ENCODE peak calls at places on chromosomes 11 and 22, in four cellular contexts. L, A, C and I are unnamed samples.

GRCh38 chr22:48592066-48592345 is 1235.7 kb downstream of the BRD1 start:
- DNase-seq in L (no peak), A (no peak), C (no peak), I (no peak)

GRCh38 chr22:33341611-33342010 is 283.4 kb upstream of the SYN3 start:
- DNase-seq in L (no peak), A (no peak), C (no peak), I (no peak)

GRCh38 chr22:48404004-48404403 is 1423.7 kb downstream of the BRD1 start:
- DNase-seq in L (peak; percentile 34), A (no peak), C (no peak), I (no peak)

GRCh38 chr11:68684385-68685356 is at the start of gene GAL:
- DNase-seq in L (no peak), A (no peak), C (peak; percentile 49), I (no peak)

GRCh38 chr11:72740562-72741428 is 11.4 kb downstream of the ARAP1 start:
- DNase-seq in L (no peak), A (no peak), C (no peak), I (no peak)

GRCh38 chr11:114059278-114059983 is at the start of gene ZBTB16:
- DNase-seq in L (peak; percentile 96), A (peak; percentile 90), C (peak; percentile 90), I (peak; percentile 82)

GRCh38 chr22:50011447-50012200 is 941 bp downstream of the IL17REL start:
- DNase-seq in L (no peak), A (no peak), C (no peak), I (no peak)

GRCh38 chr11:134360050-134360835 is 28.5 kb downstream of the GLB1L2 start:
- DNase-seq in L (peak; percentile 93), A (peak; percentile 60), C (peak; percentile 38), I (peak; percentile 90)

GRCh38 chr11:42727879-42728278 is 583.9 kb upstream of the API5 start:
- DNase-seq in L (no peak), A (no peak), C (no peak), I (no peak)

GRCh38 chr11:22680628-22681027 is 14.2 kb downstream of the GAS2 start:
- DNase-seq in L (no peak), A (no peak), C (no peak), I (no peak)

GRCh38 chr11:132601863-132602262 is 930.4 kb downstream of the OPCML start:
- DNase-seq in L (no peak), A (no peak), C (no peak), I (no peak)

GRCh38 chr22:29744902-29745301 is 21.9 kb downstream of the ZMAT5 start:
- DNase-seq in L (no peak), A (peak; percentile 84), C (peak; percentile 87), I (peak; percentile 31)

GRCh38 chr11:112216591-112217105 is 9.6 kb upstream of the PTS start:
- DNase-seq in L (no peak), A (no peak), C (peak; percentile 67), I (no peak)

GRCh38 chr11:65078151-65078550 is 5.7 kb downstream of the CDCA5 start:
- DNase-seq in L (peak; percentile 72), A (peak; percentile 39), C (peak; percentile 34), I (peak; percentile 37)

GRCh38 chr11:70353900-70354568 is 44.3 kb upstream of the CTTN start:
- DNase-seq in L (peak; percentile 21), A (no peak), C (no peak), I (no peak)

GRCh38 chr11:44952082-44952481 is 1.4 kb upstream of the TP53I11 start:
- DNase-seq in L (no peak), A (no peak), C (no peak), I (no peak)

GRCh38 chr22:44736581-44737413 is 15.6 kb upstream of the ARHGAP8 start:
- DNase-seq in L (no peak), A (no peak), C (no peak), I (no peak)

GRCh38 chr11:116725434-116726221 is 47.2 kb downstream of the BUD13 start:
- DNase-seq in L (peak; percentile 61), A (peak; percentile 46), C (peak; percentile 73), I (peak; percentile 22)

GRCh38 chr11:693415-693831 is 1.6 kb downstream of the DEAF1 start:
- DNase-seq in L (no peak), A (no peak), C (peak; percentile 29), I (peak; percentile 30)
- H3K4me3 ChIP-seq in L (no peak overlapping the region), A (peak overlapping the region; percentile 95), C (peak overlapping the region; percentile 69), I (no peak overlapping the region)

GRCh38 chr22:47180796-47181195 is 418.3 kb downstream of the TBC1D22A start:
- DNase-seq in L (no peak), A (no peak), C (no peak), I (no peak)
- H3K9me3 ChIP-seq in L (no peaks in the 10 kb centered on the region), A (peaks cover 12% of the 10 kb centered on the region), C (peaks cover 10% of the 10 kb centered on the region), I (no peaks in the 10 kb centered on the region)

DNA sequence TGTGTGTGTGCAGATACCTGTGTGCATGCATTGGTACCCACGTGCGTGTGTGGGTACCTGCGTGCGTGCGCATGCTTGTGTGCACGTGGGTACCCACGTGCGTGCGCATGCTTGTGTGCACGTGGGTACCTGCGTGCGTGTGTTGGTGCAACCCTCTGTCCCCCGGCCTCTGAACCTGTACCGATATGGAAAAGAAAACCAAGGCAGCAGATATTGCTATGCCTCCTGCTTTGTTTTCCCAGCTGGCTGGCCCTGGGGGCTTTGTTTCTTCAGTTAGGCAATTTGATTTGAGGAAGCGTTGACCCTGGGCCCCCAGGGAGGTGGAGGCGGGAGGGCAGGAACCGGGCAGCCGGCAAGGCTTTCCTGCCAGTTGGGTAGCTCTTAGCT is 26.1 kb upstream of the SORL1-AS1 start:
- DNase-seq in L (no peak), A (no peak), C (no peak), I (no peak)
- H3K4me3 ChIP-seq in L (no peak overlapping the region), A (no peak overlapping the region), C (no peak overlapping the region), I (no peak overlapping the region)

GRCh38 chr22:16781074-16781763 is 44.0 kb downstream of the XKR3 start:
- DNase-seq in L (no peak), A (no peak), C (no peak), I (no peak)
- H3K9me3 ChIP-seq in L (no peaks in the 10 kb centered on the region), A (no peaks in the 10 kb centered on the region), C (no peaks in the 10 kb centered on the region), I (no peaks in the 10 kb centered on the region)

GRCh38 chr11:2839395-2839941 is 46.1 kb downstream of the CDKN1C start:
- DNase-seq in L (no peak), A (no peak), C (no peak), I (no peak)
- H3K4me3 ChIP-seq in L (no peak overlapping the region), A (no peak overlapping the region), C (no peak overlapping the region), I (no peak overlapping the region)